ENCODE peak calls at places on chromosomes 7 and 10, in eight cellular contexts. T, X, O, N, U, K, F and Y are unnamed samples.

GRCh38 chr7:103905997-103906396 is 83.5 kb downstream of the RELN start:
- DNase-seq in K (no peak), T (no peak), U (no peak), O (no peak), X (no peak), N (no peak), F (no peak), Y (no peak)

GRCh38 chr7:155566011-155566836 is 19.9 kb upstream of the CNPY1 start:
- DNase-seq in T (no peak), N (no peak), O (no peak), X (no peak), K (no peak), U (no peak), F (no peak), Y (no peak)

GRCh38 chr7:55573526-55573925 is 1.2 kb upstream of the VOPP1 start:
- DNase-seq in U (no peak), O (no peak), F (no peak), X (no peak), T (peak; percentile 30), K (no peak), N (peak; percentile 23), Y (no peak)

GRCh38 chr10:15112657-15113056 is 15.5 kb downstream of the RPP38 start:
- DNase-seq in F (no peak), K (peak; percentile 9), N (no peak), X (no peak), U (no peak), T (no peak), O (no peak), Y (no peak)

GRCh38 chr10:34522542-34522941 is 292.6 kb downstream of the PARD3 start:
- DNase-seq in X (no peak), K (no peak), N (peak; percentile 58), U (no peak), F (no peak), O (peak; percentile 36), T (peak; percentile 61), Y (no peak)

GRCh38 chr7:156113733-156114132 is 301.5 kb upstream of the SHH start:
- DNase-seq in N (no peak), T (no peak), F (no peak), U (no peak), X (no peak), K (no peak), O (no peak), Y (peak; percentile 16)

GRCh38 chr7:158868754-158869410 is 12.5 kb downstream of the DYNC2I1 start:
- DNase-seq in T (no peak), X (no peak), K (no peak), O (no peak), N (no peak), U (no peak), F (no peak), Y (no peak)

GRCh38 chr7:78530351-78530750 is 731.8 kb downstream of the PHTF2 start:
- DNase-seq in F (no peak), X (no peak), O (no peak), U (no peak), K (no peak), N (peak; percentile 17), T (peak; percentile 62), Y (no peak)

GRCh38 chr10:36017141-36017540 is 375.0 kb upstream of the FZD8 start:
- DNase-seq in N (no peak), F (no peak), U (no peak), O (no peak), X (no peak), T (no peak), K (no peak), Y (no peak)

GRCh38 chr10:130576427-130576826 is 440.2 kb downstream of the GLRX3 start:
- DNase-seq in O (no peak), N (no peak), K (no peak), T (no peak), X (no peak), U (no peak), F (no peak), Y (no peak)

GRCh38 chr10:95328013-95328412 is 37.2 kb upstream of the PDLIM1 start:
- DNase-seq in T (peak; percentile 34), K (no peak), F (no peak), U (no peak), O (no peak), N (no peak), X (no peak), Y (no peak)

GRCh38 chr10:132057191-132057681 is 8.5 kb upstream of the JAKMIP3 start:
- DNase-seq in X (no peak), T (no peak), U (no peak), O (no peak), K (no peak), N (no peak), F (no peak), Y (no peak)

GRCh38 chr7:41219276-41219675 is 483.6 kb downstream of the INHBA start:
- DNase-seq in X (no peak), F (no peak), O (no peak), U (no peak), K (peak; percentile 16), T (peak; percentile 32), N (peak; percentile 57), Y (no peak)

GRCh38 chr10:73589538-73590126 is 1.5 kb downstream of the USP54 start:
- DNase-seq in O (peak; percentile 49), U (no peak), X (no peak), N (peak; percentile 57), F (no peak), K (no peak), T (peak; percentile 62), Y (no peak)

GRCh38 chr7:74006451-74007259 is 21.3 kb upstream of the ELN start:
- DNase-seq in K (no peak), N (peak; percentile 46), O (peak; percentile 49), T (no peak), X (no peak), F (no peak), U (no peak), Y (no peak)

GRCh38 chr10:120162471-120162870 is 269.9 kb downstream of the SEC23IP start:
- DNase-seq in N (no peak), O (no peak), X (no peak), F (no peak), U (no peak), K (no peak), T (no peak), Y (no peak)

GRCh38 chr7:127413962-127414361 is 21.5 kb upstream of the ZNF800 start:
- DNase-seq in N (no peak), K (no peak), X (no peak), U (no peak), O (no peak), F (no peak), T (no peak), Y (no peak)

GRCh38 chr10:38102889-38103288 is 8.8 kb downstream of the ZNF37A start:
- DNase-seq in N (no peak), X (no peak), T (no peak), K (no peak), U (no peak), O (no peak), F (no peak), Y (no peak)

GRCh38 chr10:4246881-4247358 is 461.9 kb upstream of the KLF6 start:
- DNase-seq in T (peak; percentile 94), U (no peak), N (peak; percentile 90), X (no peak), K (no peak), F (no peak), O (no peak), Y (no peak)